ENCODE peak calls at places on chromosomes 13 and 19, in nine cellular contexts. L, X, O, T, W, V, H, I and K are unnamed samples.

GRCh38 chr19:49224856-49225255 is 67.3 kb downstream of the TRPM4 start:
- DNase-seq in I (peak; percentile 70), V (peak; percentile 19), L (peak; percentile 41), X (peak; percentile 4), O (peak; percentile 76), W (no peak), T (peak; percentile 34), H (no peak), K (peak; percentile 55)

GRCh38 chr19:1417681-1418493 is 10.5 kb downstream of the DAZAP1 start:
- DNase-seq in L (no peak), T (no peak), W (no peak), I (no peak), V (no peak), H (no peak), O (no peak), X (no peak), K (no peak)

GRCh38 chr13:29905845-29906244 is 55.4 kb upstream of the UBL3 start:
- DNase-seq in I (no peak), O (no peak), X (no peak), H (no peak), W (no peak), T (no peak), V (no peak), L (no peak), K (no peak)

GRCh38 chr13:40123962-40124647 is 468.6 kb downstream of the COG6 start:
- DNase-seq in I (no peak), V (no peak), X (no peak), O (no peak), H (no peak), W (no peak), T (no peak), L (no peak), K (no peak)

GRCh38 chr19:33830264-33830663 is 33.6 kb downstream of the KCTD15 start:
- DNase-seq in I (no peak), O (no peak), X (no peak), T (no peak), W (no peak), V (no peak), H (no peak), L (no peak), K (no peak)

GRCh38 chr13:101624981-101625380 is 172.5 kb downstream of the ITGBL1 start:
- DNase-seq in W (no peak), I (no peak), H (no peak), X (no peak), O (no peak), T (no peak), L (no peak), V (peak; percentile 40), K (no peak)

GRCh38 chr19:15557223-15557622 is 48.9 kb downstream of the CYP4F22 start:
- DNase-seq in H (no peak), X (no peak), O (no peak), W (no peak), I (no peak), T (no peak), L (no peak), V (no peak), K (no peak)

GRCh38 chr19:3699071-3699740 is 1.1 kb downstream of the PIP5K1C start:
- DNase-seq in O (peak; percentile 55), H (no peak), W (peak; percentile 26), X (no peak), L (no peak), T (peak; percentile 64), I (no peak), V (peak; percentile 30), K (peak; percentile 21)

GRCh38 chr13:31545616-31546015 is 193.7 kb upstream of the RXFP2 start:
- DNase-seq in H (no peak), X (no peak), V (no peak), I (no peak), W (no peak), L (no peak), O (no peak), T (no peak), K (no peak)

GRCh38 chr19:19911150-19911549 is 10.4 kb downstream of the ZNF93 start:
- DNase-seq in X (no peak), O (peak; percentile 59), T (no peak), I (no peak), V (no peak), L (no peak), W (no peak), H (no peak), K (no peak)

GRCh38 chr19:2809387-2810140 is 10.1 kb upstream of the ZNF554 start:
- DNase-seq in T (no peak), V (no peak), X (no peak), I (no peak), H (no peak), L (no peak), O (no peak), W (no peak), K (no peak)

GRCh38 chr13:107450931-107451330 is 764.4 kb downstream of the LIG4 start:
- DNase-seq in X (no peak), T (peak; percentile 42), V (no peak), I (no peak), H (no peak), W (no peak), L (no peak), O (peak; percentile 95), K (peak; percentile 92)

GRCh38 chr13:101398191-101398590 is 18.1 kb downstream of the NALCN start:
- DNase-seq in I (no peak), X (no peak), O (peak; percentile 65), W (no peak), H (no peak), L (no peak), T (no peak), V (no peak), K (peak; percentile 24)

GRCh38 chr13:19864018-19864338 is 529 bp upstream of the ZMYM5 start:
- DNase-seq in L (no peak), H (peak; percentile 38), O (peak; percentile 79), W (peak; percentile 58), I (peak; percentile 27), T (peak; percentile 83), V (peak; percentile 72), X (peak; percentile 50), K (peak; percentile 45)

GRCh38 chr13:84433024-84433423 is 550.8 kb upstream of the SLITRK1 start:
- DNase-seq in H (no peak), T (no peak), L (no peak), I (no peak), O (peak; percentile 56), W (no peak), X (no peak), V (no peak), K (peak; percentile 50)

GRCh38 chr13:78370231-78370630 is 233.1 kb downstream of the POU4F1 start:
- DNase-seq in V (no peak), L (no peak), I (no peak), H (no peak), X (no peak), W (no peak), O (no peak), T (no peak), K (no peak)

GRCh38 chr13:19601749-19602725 is 31.4 kb upstream of the MPHOSPH8 start:
- DNase-seq in W (peak; percentile 37), L (no peak), T (peak; percentile 53), I (peak; percentile 48), O (peak; percentile 61), X (peak; percentile 49), H (peak; percentile 16), V (peak; percentile 66), K (peak; percentile 21)

GRCh38 chr13:98397221-98397620 is 179.7 kb downstream of the STK24 start:
- DNase-seq in O (no peak), T (no peak), H (no peak), W (no peak), X (no peak), L (no peak), I (no peak), V (no peak), K (no peak)

GRCh38 chr19:15062036-15062435 is 12.8 kb downstream of the CASP14 start:
- DNase-seq in H (no peak), O (no peak), T (no peak), W (no peak), V (no peak), X (no peak), L (no peak), I (no peak), K (no peak)

GRCh38 chr13:97493471-97493870 is 59.5 kb downstream of the RAP2A start:
- DNase-seq in T (no peak), X (no peak), O (no peak), H (no peak), I (no peak), W (no peak), V (no peak), L (no peak), K (no peak)

GRCh38 chr13:37681295-37682032 is 82.9 kb upstream of the POSTN start:
- DNase-seq in V (no peak), I (no peak), O (no peak), T (no peak), W (no peak), X (no peak), H (no peak), L (no peak), K (no peak)

GRCh38 chr19:13051581-13052165 is 51.0 kb downstream of the LYL1 start:
- DNase-seq in X (peak; percentile 15), O (peak; percentile 69), L (peak; percentile 61), V (peak; percentile 24), I (peak; percentile 72), W (peak; percentile 22), T (no peak), H (no peak), K (peak; percentile 12)